ENCODE peak calls at places on chromosomes 1 and 21, in eight cellular contexts. Z, Q, A, T, E, F, I and S are unnamed samples.
A peak's percentile ranks its signal among the peaks of the same experiment; 100 is the strongest.

GRCh38 chr1:210678306-210678705 is 349.6 kb downstream of the HHAT start:
- DNase-seq in Z (no peak), Q (no peak), F (no peak), I (no peak), E (no peak), T (no peak), A (no peak), S (no peak)

GRCh38 chr1:30779294-30780071 is 21.9 kb upstream of the LAPTM5 start:
- DNase-seq in Z (peak; percentile 37), Q (peak; percentile 88), I (peak; percentile 85), T (peak; percentile 73), F (peak; percentile 84), A (peak; percentile 84), E (peak; percentile 61), S (peak; percentile 51)

GRCh38 chr1:174160109-174160473 is 771 bp downstream of the RABGAP1L start:
- DNase-seq in E (peak; percentile 48), T (peak; percentile 81), Q (peak; percentile 49), F (peak; percentile 29), Z (peak; percentile 18), A (peak; percentile 59), I (no peak), S (no peak)

GRCh38 chr1:9289724-9290493 is 2.8 kb upstream of the SPSB1 start:
- DNase-seq in I (no peak), T (peak; percentile 94), Z (peak; percentile 83), F (no peak), E (peak; percentile 61), Q (no peak), A (peak; percentile 79), S (no peak)

GRCh38 chr1:118204648-118205047 is 19.6 kb upstream of the SPAG17 start:
- DNase-seq in Z (no peak), A (peak; percentile 18), I (no peak), T (no peak), E (no peak), F (no peak), Q (no peak), S (no peak)

GRCh38 chr1:68112835-68113243 is 62.4 kb upstream of the DIRAS3 start:
- DNase-seq in Z (no peak), A (no peak), Q (no peak), E (peak; percentile 72), F (peak; percentile 58), I (no peak), T (peak; percentile 90), S (peak; percentile 28)

GRCh38 chr21:45987121-45987711 is 5.6 kb downstream of the COL6A1 start:
- DNase-seq in F (peak; percentile 26), Q (no peak), A (no peak), E (no peak), I (no peak), T (peak; percentile 9), Z (no peak), S (no peak)

GRCh38 chr1:190320952-190321351 is 156.7 kb downstream of the BRINP3 start:
- DNase-seq in F (no peak), Z (no peak), A (no peak), T (no peak), E (peak; percentile 12), I (no peak), Q (peak; percentile 3), S (no peak)

GRCh38 chr1:192448026-192448578 is 127.5 kb upstream of the RGS1 start:
- DNase-seq in A (no peak), F (no peak), T (no peak), E (no peak), Q (no peak), I (no peak), Z (no peak), S (no peak)

GRCh38 chr1:55213885-55214213 is 1.3 kb downstream of the USP24 start:
- DNase-seq in I (peak; percentile 12), T (peak; percentile 26), E (no peak), F (no peak), A (no peak), Q (peak; percentile 47), Z (no peak), S (no peak)

GRCh38 chr1:117609471-117609911 is 3.6 kb downstream of the TENT5C start:
- DNase-seq in A (peak; percentile 65), T (no peak), Z (peak; percentile 46), F (no peak), I (no peak), E (no peak), Q (no peak), S (no peak)

GRCh38 chr1:234154320-234155251 is 218.7 kb upstream of the COA6 start:
- DNase-seq in F (no peak), A (no peak), I (peak; percentile 45), Q (peak; percentile 71), T (peak; percentile 82), E (peak; percentile 69), Z (no peak), S (no peak)

GRCh38 chr1:59543211-59543668 is 246.3 kb downstream of the FGGY start:
- DNase-seq in Z (no peak), A (no peak), E (no peak), Q (no peak), F (no peak), T (no peak), I (no peak), S (no peak)

GRCh38 chr1:57422271-57423134 is 1.4 kb downstream of the DAB1 start:
- DNase-seq in E (no peak), T (peak; percentile 40), I (no peak), Z (no peak), F (peak; percentile 35), A (no peak), Q (peak; percentile 73), S (no peak)

GRCh38 chr1:52601519-52601918 is 652 bp upstream of the GPX7 start:
- DNase-seq in I (no peak), Z (no peak), Q (peak; percentile 17), F (no peak), A (no peak), E (no peak), T (no peak), S (no peak)

GRCh38 chr1:52603680-52604501 is 1.7 kb downstream of the GPX7 start:
- DNase-seq in Q (no peak), A (no peak), E (peak; percentile 20), T (peak; percentile 55), F (no peak), Z (peak; percentile 73), I (no peak), S (no peak)

GRCh38 chr1:52601976-52602327 is 219 bp upstream of the GPX7 start:
- DNase-seq in I (no peak), T (no peak), Q (no peak), A (no peak), E (no peak), Z (no peak), F (no peak), S (no peak)

GRCh38 chr1:52602328-52603300 is at the start of gene GPX7:
- DNase-seq in Z (no peak), I (peak; percentile 68), Q (peak; percentile 89), T (peak; percentile 68), E (no peak), F (peak; percentile 42), A (peak; percentile 47), S (peak; percentile 46)

GRCh38 chr1:52603301-52603675 is 1.1 kb downstream of the GPX7 start:
- DNase-seq in E (no peak), A (no peak), I (no peak), F (no peak), Z (no peak), T (peak; percentile 19), Q (peak; percentile 34), S (no peak)
- H3K27ac ChIP-seq in E (no peak overlapping the region), A (peak overlapping the region; percentile 94), I (peak overlapping the region; percentile 82), F (peak overlapping the region; percentile 67), Z (peak overlapping the region; percentile 96), T (no peak overlapping the region), Q (no peak overlapping the region), S (no peak overlapping the region)

DNA sequence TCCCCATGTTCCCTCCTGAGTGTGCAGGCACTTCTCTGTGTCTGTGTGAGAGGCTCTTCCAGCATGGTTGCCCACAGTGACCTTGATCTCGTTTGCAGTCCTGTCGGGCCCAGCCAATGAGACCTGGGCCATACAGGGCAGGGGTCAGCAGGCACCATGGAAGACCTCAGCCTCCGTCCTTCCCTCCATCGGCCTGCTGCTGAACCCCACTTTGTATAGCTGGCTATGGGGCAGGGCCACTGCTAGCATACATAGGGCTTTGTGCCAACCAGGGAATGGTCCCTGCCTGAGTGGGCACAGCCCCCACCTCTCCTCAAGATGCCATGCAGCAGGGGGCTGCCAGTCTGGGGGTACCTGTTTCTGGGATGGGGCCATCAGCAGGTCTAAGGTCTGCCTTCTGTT is 3.8 kb downstream of the C1orf35 start:
- DNase-seq in T (no peak), Q (no peak), A (peak; percentile 7), F (no peak), Z (no peak), E (no peak), I (no peak), S (no peak)
- H3K27ac ChIP-seq in T (no peak overlapping the region), Q (no peak overlapping the region), A (no peak overlapping the region), F (no peak overlapping the region), Z (no peak overlapping the region), E (peak overlapping the region; percentile 84), I (no peak overlapping the region), S (no peak overlapping the region)

GRCh38 chr1:184296466-184297243 is 90.2 kb upstream of the C1orf21 start:
- DNase-seq in Q (no peak), E (no peak), T (peak; percentile 79), I (no peak), F (peak; percentile 77), Z (peak; percentile 68), A (peak; percentile 76), S (no peak)

GRCh38 chr1:184289825-184290550 is 96.8 kb upstream of the C1orf21 start:
- DNase-seq in E (no peak), Z (no peak), A (no peak), T (no peak), I (peak; percentile 1), F (no peak), Q (no peak), S (no peak)

GRCh38 chr1:184287001-184287400 is 99.8 kb upstream of the C1orf21 start:
- DNase-seq in E (no peak), F (no peak), T (no peak), Z (no peak), A (no peak), Q (no peak), I (no peak), S (no peak)

GRCh38 chr1:184297244-184297750 is 89.5 kb upstream of the C1orf21 start:
- DNase-seq in E (no peak), F (no peak), I (no peak), A (no peak), T (no peak), Z (no peak), Q (no peak), S (no peak)

GRCh38 chr1:184291701-184292100 is 95.1 kb upstream of the C1orf21 start:
- DNase-seq in Z (no peak), A (no peak), E (no peak), T (peak; percentile 8), Q (no peak), F (no peak), I (no peak), S (no peak)
- H3K27ac ChIP-seq in Z (no peak overlapping the region), A (no peak overlapping the region), E (no peak overlapping the region), T (no peak overlapping the region), Q (no peak overlapping the region), F (no peak overlapping the region), I (no peak overlapping the region), S (no peak overlapping the region)

DNA sequence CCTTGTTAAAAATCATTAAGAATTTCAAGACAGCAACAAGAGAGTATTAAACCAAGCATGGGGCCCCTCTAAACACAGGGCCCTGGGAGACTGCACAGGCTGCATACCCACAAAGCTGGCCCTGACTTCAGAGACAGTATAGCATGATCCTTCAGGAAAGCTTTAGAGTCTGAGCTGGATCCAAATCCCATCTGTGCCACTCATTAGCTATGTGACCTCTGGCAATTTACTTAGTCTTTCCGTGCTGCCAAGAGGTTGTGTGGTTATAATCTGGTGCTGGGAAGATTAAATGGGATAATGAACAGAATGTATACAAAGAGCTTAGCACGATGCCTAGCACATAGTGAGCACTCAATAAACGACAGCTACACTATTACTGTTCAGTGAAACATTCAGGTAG is 4.0 kb downstream of the PHC2 start:
- DNase-seq in Z (no peak), I (no peak), F (no peak), A (no peak), Q (no peak), T (no peak), E (no peak), S (no peak)
- H3K27ac ChIP-seq in Z (no peak overlapping the region), I (no peak overlapping the region), F (no peak overlapping the region), A (peak overlapping the region; percentile 60), Q (no peak overlapping the region), T (no peak overlapping the region), E (no peak overlapping the region), S (no peak overlapping the region)